ENCODE peak calls at places on chromosomes 1 and 21, in seven cellular contexts. One of them, this sample, is unnamed.

GRCh38 chr21:45012661-45013270 is 61.6 kb upstream of the ADARB1 start:
- DNase-seq in A673: no peak
- DNase-seq in ovary: no peak
- DNase-seq in foreskin keratinocyte: peak; percentile 93
- DNase-seq in heart left ventricle: no peak
- DNase-seq in neural progenitor cell: peak; percentile 58
- DNase-seq in lung: no peak
- DNase-seq in this sample: no peak

GRCh38 chr1:205458777-205459566 is 3.1 kb upstream of the BLACAT1 start:
- DNase-seq in ovary: no peak
- DNase-seq in lung: no peak
- DNase-seq in heart left ventricle: no peak
- DNase-seq in A673: peak; percentile 72
- DNase-seq in neural progenitor cell: peak; percentile 90
- DNase-seq in foreskin keratinocyte: peak; percentile 42
- DNase-seq in this sample: no peak

GRCh38 chr1:63829349-63830327 is 55.8 kb downstream of the ROR1 start:
- DNase-seq in ovary: no peak
- DNase-seq in A673: peak; percentile 72
- DNase-seq in heart left ventricle: no peak
- DNase-seq in lung: no peak
- DNase-seq in neural progenitor cell: no peak
- DNase-seq in foreskin keratinocyte: no peak
- DNase-seq in this sample: no peak

GRCh38 chr1:11806307-11806936 is 431 bp downstream of the CLCN6 start:
- DNase-seq in foreskin keratinocyte: no peak
- DNase-seq in neural progenitor cell: no peak
- DNase-seq in A673: peak; percentile 21
- DNase-seq in heart left ventricle: peak; percentile 49
- DNase-seq in lung: no peak
- DNase-seq in ovary: peak; percentile 30
- DNase-seq in this sample: no peak

GRCh38 chr1:155078496-155079209 is at the start of gene EFNA3:
- DNase-seq in neural progenitor cell: peak; percentile 88
- DNase-seq in foreskin keratinocyte: no peak
- DNase-seq in lung: no peak
- DNase-seq in ovary: peak; percentile 83
- DNase-seq in heart left ventricle: peak; percentile 80
- DNase-seq in A673: peak; percentile 81
- DNase-seq in this sample: peak; percentile 71

GRCh38 chr1:229410692-229411433 is 23.0 kb downstream of the ACTA1 start:
- DNase-seq in ovary: peak; percentile 49
- DNase-seq in lung: peak; percentile 35
- DNase-seq in foreskin keratinocyte: no peak
- DNase-seq in neural progenitor cell: peak; percentile 56
- DNase-seq in A673: peak; percentile 67
- DNase-seq in heart left ventricle: peak; percentile 80
- DNase-seq in this sample: peak; percentile 87

GRCh38 chr1:34590211-34590623 is 164.6 kb upstream of the GJB5 start:
- DNase-seq in heart left ventricle: no peak
- DNase-seq in neural progenitor cell: peak; percentile 33
- DNase-seq in foreskin keratinocyte: peak; percentile 30
- DNase-seq in ovary: no peak
- DNase-seq in lung: peak; percentile 29
- DNase-seq in A673: peak; percentile 7
- DNase-seq in this sample: peak; percentile 54

GRCh38 chr1:111218947-111219346 is 8.6 kb upstream of the CHI3L2 start:
- DNase-seq in foreskin keratinocyte: no peak
- DNase-seq in neural progenitor cell: no peak
- DNase-seq in A673: no peak
- DNase-seq in lung: no peak
- DNase-seq in ovary: no peak
- DNase-seq in heart left ventricle: no peak
- DNase-seq in this sample: no peak

GRCh38 chr1:224211262-224211962 is 28.4 kb downstream of the DEGS1 start:
- DNase-seq in A673: peak; percentile 35
- DNase-seq in ovary: no peak
- DNase-seq in lung: no peak
- DNase-seq in foreskin keratinocyte: no peak
- DNase-seq in heart left ventricle: no peak
- DNase-seq in neural progenitor cell: no peak
- DNase-seq in this sample: no peak

GRCh38 chr21:26148834-26149354 is 21.7 kb downstream of the APP start:
- DNase-seq in foreskin keratinocyte: no peak
- DNase-seq in neural progenitor cell: peak; percentile 48
- DNase-seq in heart left ventricle: no peak
- DNase-seq in ovary: no peak
- DNase-seq in A673: no peak
- DNase-seq in lung: no peak
- DNase-seq in this sample: no peak

GRCh38 chr1:14842891-14843290 is 244.4 kb downstream of the KAZN start:
- DNase-seq in heart left ventricle: no peak
- DNase-seq in A673: no peak
- DNase-seq in neural progenitor cell: no peak
- DNase-seq in lung: no peak
- DNase-seq in foreskin keratinocyte: no peak
- DNase-seq in ovary: no peak
- DNase-seq in this sample: no peak

GRCh38 chr1:20329793-20330542 is 39.3 kb downstream of the VWA5B1 start:
- DNase-seq in ovary: no peak
- DNase-seq in neural progenitor cell: no peak
- DNase-seq in A673: no peak
- DNase-seq in lung: no peak
- DNase-seq in foreskin keratinocyte: no peak
- DNase-seq in heart left ventricle: no peak
- DNase-seq in this sample: no peak

GRCh38 chr1:55622071-55622470 is 406.9 kb upstream of the USP24 start:
- DNase-seq in neural progenitor cell: no peak
- DNase-seq in A673: no peak
- DNase-seq in heart left ventricle: no peak
- DNase-seq in lung: no peak
- DNase-seq in ovary: no peak
- DNase-seq in foreskin keratinocyte: no peak
- DNase-seq in this sample: no peak

GRCh38 chr1:36924282-36924791 is 110.0 kb downstream of the GRIK3 start:
- DNase-seq in foreskin keratinocyte: no peak
- DNase-seq in A673: peak; percentile 71
- DNase-seq in ovary: no peak
- DNase-seq in lung: peak; percentile 43
- DNase-seq in neural progenitor cell: peak; percentile 96
- DNase-seq in heart left ventricle: peak; percentile 49
- DNase-seq in this sample: no peak

GRCh38 chr1:146032613-146033219 is 11.2 kb upstream of the HJV start:
- DNase-seq in heart left ventricle: no peak
- DNase-seq in neural progenitor cell: peak; percentile 48
- DNase-seq in foreskin keratinocyte: peak; percentile 12
- DNase-seq in lung: no peak
- DNase-seq in A673: peak; percentile 77
- DNase-seq in ovary: no peak
- DNase-seq in this sample: no peak

GRCh38 chr1:29937356-29937755 is 701.0 kb downstream of the PTPRU start:
- DNase-seq in ovary: no peak
- DNase-seq in foreskin keratinocyte: no peak
- DNase-seq in heart left ventricle: no peak
- DNase-seq in neural progenitor cell: no peak
- DNase-seq in A673: no peak
- DNase-seq in lung: no peak
- DNase-seq in this sample: no peak

GRCh38 chr1:29933110-29933509 is 696.8 kb downstream of the PTPRU start:
- DNase-seq in A673: peak; percentile 29
- DNase-seq in lung: no peak
- DNase-seq in foreskin keratinocyte: no peak
- DNase-seq in heart left ventricle: no peak
- DNase-seq in ovary: no peak
- DNase-seq in neural progenitor cell: no peak
- DNase-seq in this sample: no peak

GRCh38 chr1:29932626-29933025 is 696.3 kb downstream of the PTPRU start:
- DNase-seq in A673: no peak
- DNase-seq in heart left ventricle: no peak
- DNase-seq in neural progenitor cell: no peak
- DNase-seq in foreskin keratinocyte: no peak
- DNase-seq in ovary: no peak
- DNase-seq in lung: no peak
- DNase-seq in this sample: no peak

GRCh38 chr1:29934255-29934654 is 697.9 kb downstream of the PTPRU start:
- DNase-seq in lung: no peak
- DNase-seq in neural progenitor cell: no peak
- DNase-seq in A673: no peak
- DNase-seq in foreskin keratinocyte: no peak
- DNase-seq in ovary: no peak
- DNase-seq in heart left ventricle: no peak
- DNase-seq in this sample: no peak

GRCh38 chr1:29931477-29932175 is 695.3 kb downstream of the PTPRU start:
- DNase-seq in lung: no peak
- DNase-seq in heart left ventricle: no peak
- DNase-seq in A673: no peak
- DNase-seq in foreskin keratinocyte: no peak
- DNase-seq in neural progenitor cell: peak; percentile 51
- DNase-seq in ovary: no peak
- DNase-seq in this sample: no peak
- H3K27ac ChIP-seq in lung: no peak overlapping the region
- H3K27ac ChIP-seq in heart left ventricle: no peak overlapping the region
- H3K27ac ChIP-seq in A673: no peak overlapping the region
- H3K27ac ChIP-seq in foreskin keratinocyte: no peak overlapping the region
- H3K27ac ChIP-seq in neural progenitor cell: no peak overlapping the region
- H3K27ac ChIP-seq in ovary: no peak overlapping the region
- H3K27ac ChIP-seq in this sample: no peak overlapping the region

DNA sequence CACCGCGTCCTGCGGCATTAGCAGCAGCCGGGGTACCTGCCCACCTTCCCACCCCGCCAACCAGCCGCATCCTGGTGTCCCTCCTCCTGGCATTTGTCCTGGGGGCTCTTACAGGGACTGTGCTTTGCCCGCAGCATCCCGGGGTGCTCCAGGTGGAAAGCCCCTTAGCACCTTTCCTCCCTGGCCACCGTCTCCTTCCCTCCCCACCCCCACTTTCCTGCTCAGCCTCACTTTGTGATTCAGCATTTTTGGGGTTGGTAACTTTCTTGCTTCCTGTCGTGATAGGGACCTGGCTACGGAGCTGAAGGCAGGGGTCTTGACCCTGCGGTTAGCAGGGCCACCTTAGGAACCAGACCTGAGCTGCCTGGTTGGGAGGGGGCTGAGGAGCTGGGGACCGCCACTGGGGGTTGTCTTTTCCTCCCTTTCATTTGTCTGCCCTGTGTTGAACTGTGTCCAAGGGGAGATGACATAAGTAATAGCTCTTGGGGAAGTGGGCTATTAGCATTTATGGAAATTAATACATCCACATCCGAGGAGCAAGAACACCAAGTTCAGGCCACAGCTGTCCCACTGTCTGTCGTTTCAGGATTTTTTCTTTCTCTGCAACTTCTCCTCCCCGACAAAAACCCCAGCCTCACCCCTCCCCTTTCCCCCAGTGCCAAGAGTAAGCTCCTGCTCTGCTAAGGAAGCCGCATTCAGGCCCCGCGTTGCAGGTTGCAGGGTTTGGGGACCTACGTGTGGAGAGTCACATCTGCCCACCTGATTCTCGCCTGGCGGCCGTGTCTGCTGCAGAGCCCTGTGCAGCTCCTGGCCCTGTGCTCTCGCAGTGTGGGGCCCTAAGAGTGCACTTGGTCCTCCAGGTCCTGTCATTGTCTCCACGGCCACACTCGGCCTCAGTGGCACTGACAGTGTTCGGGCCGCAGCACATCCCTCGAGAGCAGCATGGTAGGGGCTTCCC is 1.6 kb upstream of the NPHP4 start:
- DNase-seq in heart left ventricle: no peak
- DNase-seq in foreskin keratinocyte: no peak
- DNase-seq in neural progenitor cell: no peak
- DNase-seq in lung: no peak
- DNase-seq in ovary: no peak
- DNase-seq in A673: no peak
- DNase-seq in this sample: no peak
- H3K27ac ChIP-seq in heart left ventricle: peak overlapping the region; percentile 81
- H3K27ac ChIP-seq in foreskin keratinocyte: no peak overlapping the region
- H3K27ac ChIP-seq in neural progenitor cell: no peak overlapping the region
- H3K27ac ChIP-seq in lung: no peak overlapping the region
- H3K27ac ChIP-seq in ovary: no peak overlapping the region
- H3K27ac ChIP-seq in A673: no peak overlapping the region
- H3K27ac ChIP-seq in this sample: peak overlapping the region; percentile 26

GRCh38 chr1:232576537-232576936 is 53.4 kb downstream of the SIPA1L2 start:
- DNase-seq in lung: no peak
- DNase-seq in heart left ventricle: no peak
- DNase-seq in neural progenitor cell: no peak
- DNase-seq in A673: no peak
- DNase-seq in ovary: no peak
- DNase-seq in foreskin keratinocyte: no peak
- DNase-seq in this sample: no peak

GRCh38 chr1:232577809-232578208 is 52.1 kb downstream of the SIPA1L2 start:
- DNase-seq in ovary: no peak
- DNase-seq in heart left ventricle: no peak
- DNase-seq in foreskin keratinocyte: no peak
- DNase-seq in neural progenitor cell: no peak
- DNase-seq in A673: peak; percentile 46
- DNase-seq in lung: no peak
- DNase-seq in this sample: no peak

GRCh38 chr1:232574867-232575523 is 54.9 kb downstream of the SIPA1L2 start:
- DNase-seq in foreskin keratinocyte: peak; percentile 50
- DNase-seq in lung: no peak
- DNase-seq in heart left ventricle: no peak
- DNase-seq in A673: no peak
- DNase-seq in neural progenitor cell: no peak
- DNase-seq in ovary: no peak
- DNase-seq in this sample: no peak

GRCh38 chr1:232574077-232574476 is 55.9 kb downstream of the SIPA1L2 start:
- DNase-seq in lung: no peak
- DNase-seq in foreskin keratinocyte: no peak
- DNase-seq in A673: no peak
- DNase-seq in neural progenitor cell: no peak
- DNase-seq in ovary: no peak
- DNase-seq in heart left ventricle: no peak
- DNase-seq in this sample: no peak

DNA sequence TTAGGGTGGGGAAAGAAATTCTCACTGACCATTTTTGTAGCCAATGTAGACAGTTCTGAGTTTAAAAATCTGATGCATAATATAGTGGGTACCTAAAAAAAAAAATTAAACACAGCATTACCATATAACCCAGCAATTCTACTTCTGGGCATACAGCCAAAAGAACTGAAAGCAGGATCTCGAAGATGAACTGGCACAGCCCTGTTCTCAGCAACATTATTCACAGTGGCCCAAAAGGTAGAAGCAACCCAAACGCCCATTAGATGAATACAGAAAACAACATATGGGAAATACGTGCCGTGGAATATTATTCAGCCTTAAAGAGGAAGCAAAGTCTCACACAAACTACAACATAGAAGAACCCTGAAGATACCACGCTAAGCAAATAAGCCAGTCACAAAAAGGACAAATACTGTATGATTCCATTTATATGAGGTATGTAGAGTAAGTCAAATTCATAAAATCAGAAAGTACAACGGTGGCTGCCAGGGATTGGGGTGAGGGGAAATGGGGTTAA is 54.4 kb downstream of the SIPA1L2 start:
- DNase-seq in neural progenitor cell: no peak
- DNase-seq in foreskin keratinocyte: no peak
- DNase-seq in A673: peak; percentile 58
- DNase-seq in ovary: no peak
- DNase-seq in lung: no peak
- DNase-seq in heart left ventricle: no peak
- DNase-seq in this sample: no peak
- H3K27ac ChIP-seq in neural progenitor cell: no peak overlapping the region
- H3K27ac ChIP-seq in foreskin keratinocyte: no peak overlapping the region
- H3K27ac ChIP-seq in A673: no peak overlapping the region
- H3K27ac ChIP-seq in ovary: no peak overlapping the region
- H3K27ac ChIP-seq in lung: peak overlapping the region; percentile 47
- H3K27ac ChIP-seq in heart left ventricle: peak overlapping the region; percentile 1
- H3K27ac ChIP-seq in this sample: no peak overlapping the region

GRCh38 chr21:46077674-46078101 is 20.2 kb upstream of the COL6A2 start:
- DNase-seq in A673: no peak
- DNase-seq in foreskin keratinocyte: no peak
- DNase-seq in neural progenitor cell: no peak
- DNase-seq in lung: peak; percentile 22
- DNase-seq in heart left ventricle: no peak
- DNase-seq in ovary: no peak
- DNase-seq in this sample: no peak
- H3K27ac ChIP-seq in A673: no peak overlapping the region
- H3K27ac ChIP-seq in foreskin keratinocyte: no peak overlapping the region
- H3K27ac ChIP-seq in neural progenitor cell: no peak overlapping the region
- H3K27ac ChIP-seq in lung: no peak overlapping the region
- H3K27ac ChIP-seq in heart left ventricle: no peak overlapping the region
- H3K27ac ChIP-seq in ovary: no peak overlapping the region
- H3K27ac ChIP-seq in this sample: no peak overlapping the region

This sample was measured in caudate nucleus.